ENCODE peak calls at places on chromosome 12, in six cellular contexts. One of them, this sample, is unnamed.

GRCh38 chr12:49720214-49720613 is 13.0 kb upstream of the FMNL3 start:
- DNase-seq in PC-3: peak
- DNase-seq in right atrium auricular region: no peak
- DNase-seq in lower leg skin: no peak
- DNase-seq in IMR-90: no peak
- DNase-seq in cardiac fibroblast: peak
- DNase-seq in this sample: no peak

GRCh38 chr12:105670664-105671063 is 340.2 kb downstream of the C12orf75 start:
- DNase-seq in cardiac fibroblast: peak
- DNase-seq in PC-3: no peak
- DNase-seq in lower leg skin: no peak
- DNase-seq in right atrium auricular region: no peak
- DNase-seq in IMR-90: no peak
- DNase-seq in this sample: no peak

GRCh38 chr12:15563683-15564082 is 225.5 kb downstream of the EPS8 start:
- DNase-seq in IMR-90: peak
- DNase-seq in PC-3: no peak
- DNase-seq in cardiac fibroblast: peak
- DNase-seq in lower leg skin: peak
- DNase-seq in right atrium auricular region: no peak
- DNase-seq in this sample: peak

GRCh38 chr12:43113153-43113552 is 438.9 kb downstream of the ADAMTS20 start:
- DNase-seq in lower leg skin: no peak
- DNase-seq in PC-3: no peak
- DNase-seq in right atrium auricular region: no peak
- DNase-seq in IMR-90: no peak
- DNase-seq in cardiac fibroblast: peak
- DNase-seq in this sample: no peak

GRCh38 chr12:7122876-7123769 is 5.6 kb downstream of the RBP5 start:
- DNase-seq in right atrium auricular region: no peak
- DNase-seq in lower leg skin: no peak
- DNase-seq in PC-3: no peak
- DNase-seq in IMR-90: no peak
- DNase-seq in cardiac fibroblast: no peak
- DNase-seq in this sample: no peak

GRCh38 chr12:11882301-11883019 is 188.3 kb upstream of the BCL2L14 start:
- DNase-seq in IMR-90: no peak
- DNase-seq in cardiac fibroblast: no peak
- DNase-seq in lower leg skin: no peak
- DNase-seq in right atrium auricular region: no peak
- DNase-seq in PC-3: peak
- DNase-seq in this sample: no peak

GRCh38 chr12:67751376-67751928 is 102.9 kb downstream of the DYRK2 start:
- DNase-seq in PC-3: no peak
- DNase-seq in lower leg skin: no peak
- DNase-seq in IMR-90: peak
- DNase-seq in cardiac fibroblast: no peak
- DNase-seq in right atrium auricular region: no peak
- DNase-seq in this sample: peak

GRCh38 chr12:103493199-103493598 is 2.6 kb downstream of the C12orf42 start:
- DNase-seq in PC-3: no peak
- DNase-seq in IMR-90: no peak
- DNase-seq in lower leg skin: no peak
- DNase-seq in cardiac fibroblast: no peak
- DNase-seq in right atrium auricular region: no peak
- DNase-seq in this sample: no peak

GRCh38 chr12:130752692-130753230 is 36.7 kb upstream of the RIMBP2 start:
- DNase-seq in cardiac fibroblast: no peak
- DNase-seq in right atrium auricular region: no peak
- DNase-seq in PC-3: no peak
- DNase-seq in IMR-90: no peak
- DNase-seq in lower leg skin: no peak
- DNase-seq in this sample: no peak

GRCh38 chr12:9253464-9253863 is 45.3 kb upstream of the PZP start:
- DNase-seq in cardiac fibroblast: no peak
- DNase-seq in lower leg skin: no peak
- DNase-seq in IMR-90: no peak
- DNase-seq in right atrium auricular region: no peak
- DNase-seq in PC-3: no peak
- DNase-seq in this sample: no peak

GRCh38 chr12:46342562-46343033 is 30.0 kb downstream of the SLC38A2 start:
- DNase-seq in cardiac fibroblast: peak
- DNase-seq in right atrium auricular region: no peak
- DNase-seq in lower leg skin: no peak
- DNase-seq in PC-3: peak
- DNase-seq in IMR-90: peak
- DNase-seq in this sample: peak
- TF ChIP-seq CTCF in cardiac fibroblast: peak
- TF ChIP-seq CTCF in right atrium auricular region: peak
- TF ChIP-seq CTCF in lower leg skin: no peak
- TF ChIP-seq CTCF in PC-3: peak
- TF ChIP-seq CTCF in IMR-90: peak
- TF ChIP-seq CTCF in this sample: peak

GRCh38 chr12:57128519-57129247 is 400 bp downstream of the LRP1 start:
- DNase-seq in PC-3: no peak
- DNase-seq in right atrium auricular region: no peak
- DNase-seq in cardiac fibroblast: no peak
- DNase-seq in IMR-90: no peak
- DNase-seq in lower leg skin: no peak
- DNase-seq in this sample: no peak

GRCh38 chr12:57131896-57132744 is 3.8 kb downstream of the LRP1 start:
- DNase-seq in cardiac fibroblast: no peak
- DNase-seq in PC-3: no peak
- DNase-seq in right atrium auricular region: no peak
- DNase-seq in lower leg skin: no peak
- DNase-seq in IMR-90: no peak
- DNase-seq in this sample: no peak

GRCh38 chr12:57129311-57130288 is 1.3 kb downstream of the LRP1 start:
- DNase-seq in lower leg skin: peak
- DNase-seq in IMR-90: no peak
- DNase-seq in cardiac fibroblast: peak
- DNase-seq in right atrium auricular region: peak
- DNase-seq in PC-3: no peak
- DNase-seq in this sample: no peak

GRCh38 chr12:57133013-57133569 is 4.8 kb downstream of the LRP1 start:
- DNase-seq in cardiac fibroblast: peak
- DNase-seq in IMR-90: peak
- DNase-seq in right atrium auricular region: no peak
- DNase-seq in lower leg skin: no peak
- DNase-seq in PC-3: no peak
- DNase-seq in this sample: no peak

GRCh38 chr12:57130941-57131340 is 2.7 kb downstream of the LRP1 start:
- DNase-seq in right atrium auricular region: no peak
- DNase-seq in cardiac fibroblast: no peak
- DNase-seq in lower leg skin: no peak
- DNase-seq in IMR-90: no peak
- DNase-seq in PC-3: no peak
- DNase-seq in this sample: no peak
- H3K4me3 ChIP-seq in right atrium auricular region: peak
- H3K4me3 ChIP-seq in cardiac fibroblast: peak
- H3K4me3 ChIP-seq in lower leg skin: no peak
- H3K4me3 ChIP-seq in IMR-90: peak
- H3K4me3 ChIP-seq in PC-3: no peak
- H3K4me3 ChIP-seq in this sample: peak

GRCh38 chr12:89384750-89385273 is 32.5 kb upstream of the DUSP6 start:
- DNase-seq in IMR-90: no peak
- DNase-seq in lower leg skin: no peak
- DNase-seq in cardiac fibroblast: no peak
- DNase-seq in right atrium auricular region: no peak
- DNase-seq in PC-3: peak
- DNase-seq in this sample: no peak
- TF ChIP-seq CTCF in IMR-90: no peak
- TF ChIP-seq CTCF in lower leg skin: no peak
- TF ChIP-seq CTCF in cardiac fibroblast: no peak
- TF ChIP-seq CTCF in right atrium auricular region: no peak
- TF ChIP-seq CTCF in PC-3: no peak
- TF ChIP-seq CTCF in this sample: no peak

DNA sequence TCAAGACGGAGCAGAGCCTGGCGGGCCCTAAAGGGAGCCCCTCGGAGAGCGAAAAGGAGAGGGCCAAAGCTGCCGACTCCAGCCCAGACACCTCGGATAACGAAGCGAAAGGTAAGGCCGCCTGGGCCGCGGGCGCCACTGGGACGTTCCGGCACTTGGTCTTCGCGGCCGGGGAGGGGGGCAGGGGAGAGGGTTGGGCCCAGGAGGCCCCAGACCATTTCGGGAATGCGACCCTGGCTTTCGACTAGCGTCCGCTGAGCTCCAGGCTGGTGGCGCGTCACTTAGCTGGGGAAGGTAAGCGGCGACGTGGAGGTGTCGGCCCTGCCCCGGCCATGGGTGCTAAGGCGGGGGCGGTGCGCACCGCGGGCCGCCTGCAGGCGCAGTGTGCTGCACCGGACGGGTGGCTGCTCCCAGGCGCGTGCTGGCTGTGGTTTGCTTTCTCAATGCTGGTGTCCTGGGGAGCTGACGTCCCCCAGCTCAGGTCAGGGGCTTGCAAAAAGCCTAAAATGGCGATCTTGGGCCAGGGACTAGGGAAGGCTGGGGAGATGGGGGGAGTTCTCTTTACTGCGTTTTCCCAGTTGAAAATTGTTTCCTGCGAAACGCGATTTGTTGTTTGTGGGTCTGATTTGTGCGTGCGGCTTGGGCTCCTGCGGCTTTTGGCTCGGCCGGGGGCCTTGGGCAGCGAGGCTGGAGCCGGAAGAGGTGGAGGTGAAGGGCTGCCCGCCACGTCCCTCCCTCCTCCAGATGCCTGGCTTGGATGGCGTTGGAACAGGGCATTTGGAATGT is 1.1 kb downstream of the HOXC10 start:
- DNase-seq in lower leg skin: no peak
- DNase-seq in PC-3: no peak
- DNase-seq in right atrium auricular region: no peak
- DNase-seq in IMR-90: no peak
- DNase-seq in cardiac fibroblast: no peak
- DNase-seq in this sample: no peak
- H3K4me3 ChIP-seq in lower leg skin: peak
- H3K4me3 ChIP-seq in PC-3: peak
- H3K4me3 ChIP-seq in right atrium auricular region: peak
- H3K4me3 ChIP-seq in IMR-90: no peak
- H3K4me3 ChIP-seq in cardiac fibroblast: no peak
- H3K4me3 ChIP-seq in this sample: peak

GRCh38 chr12:124693356-124693755 is 125.9 kb upstream of the NCOR2 start:
- DNase-seq in cardiac fibroblast: no peak
- DNase-seq in lower leg skin: no peak
- DNase-seq in PC-3: no peak
- DNase-seq in right atrium auricular region: no peak
- DNase-seq in IMR-90: no peak
- DNase-seq in this sample: no peak

GRCh38 chr12:124696689-124697476 is 129.5 kb upstream of the NCOR2 start:
- DNase-seq in IMR-90: no peak
- DNase-seq in PC-3: no peak
- DNase-seq in right atrium auricular region: no peak
- DNase-seq in lower leg skin: no peak
- DNase-seq in cardiac fibroblast: no peak
- DNase-seq in this sample: no peak

GRCh38 chr12:124695861-124696260 is 128.4 kb upstream of the NCOR2 start:
- DNase-seq in right atrium auricular region: no peak
- DNase-seq in lower leg skin: no peak
- DNase-seq in cardiac fibroblast: no peak
- DNase-seq in PC-3: peak
- DNase-seq in IMR-90: peak
- DNase-seq in this sample: no peak

GRCh38 chr12:124694250-124694649 is 126.8 kb upstream of the NCOR2 start:
- DNase-seq in right atrium auricular region: no peak
- DNase-seq in PC-3: no peak
- DNase-seq in cardiac fibroblast: no peak
- DNase-seq in lower leg skin: no peak
- DNase-seq in IMR-90: no peak
- DNase-seq in this sample: no peak

DNA sequence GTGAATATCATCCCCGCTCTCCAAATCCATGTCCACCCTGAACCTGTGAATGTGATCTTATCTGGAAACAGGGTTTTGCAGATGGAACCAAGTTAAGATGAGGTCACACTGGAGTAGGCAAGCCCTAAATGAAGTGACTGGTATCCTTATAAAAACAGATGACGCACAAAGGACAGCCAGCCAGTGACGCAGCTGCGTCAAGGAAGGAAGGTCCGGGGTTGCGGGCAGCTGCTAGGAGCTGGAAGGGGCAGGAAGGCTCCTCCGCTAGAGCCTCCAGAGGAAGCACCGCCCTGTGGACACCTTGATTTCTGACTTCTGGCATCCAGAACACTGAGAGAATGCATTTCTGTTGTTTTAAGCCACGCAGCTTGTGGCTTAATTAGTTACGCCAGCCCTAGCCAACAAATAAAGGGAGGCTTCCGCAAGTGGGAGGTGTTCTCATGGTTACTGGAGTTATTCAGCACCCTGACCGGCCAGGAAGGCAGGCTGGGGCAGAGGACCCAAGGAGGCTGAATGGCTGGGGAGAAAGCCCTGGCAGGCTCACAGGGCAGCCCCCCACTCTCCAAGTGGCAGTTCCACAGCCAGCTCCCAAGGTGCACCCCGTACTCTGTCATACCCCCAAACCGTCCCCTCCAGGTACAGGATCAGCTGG is 127.6 kb upstream of the NCOR2 start:
- DNase-seq in cardiac fibroblast: peak
- DNase-seq in IMR-90: peak
- DNase-seq in lower leg skin: no peak
- DNase-seq in right atrium auricular region: peak
- DNase-seq in PC-3: no peak
- DNase-seq in this sample: peak
- TF ChIP-seq CTCF in cardiac fibroblast: peak
- TF ChIP-seq CTCF in IMR-90: no peak
- TF ChIP-seq CTCF in lower leg skin: no peak
- TF ChIP-seq CTCF in right atrium auricular region: no peak
- TF ChIP-seq CTCF in PC-3: no peak
- TF ChIP-seq CTCF in this sample: no peak

DNA sequence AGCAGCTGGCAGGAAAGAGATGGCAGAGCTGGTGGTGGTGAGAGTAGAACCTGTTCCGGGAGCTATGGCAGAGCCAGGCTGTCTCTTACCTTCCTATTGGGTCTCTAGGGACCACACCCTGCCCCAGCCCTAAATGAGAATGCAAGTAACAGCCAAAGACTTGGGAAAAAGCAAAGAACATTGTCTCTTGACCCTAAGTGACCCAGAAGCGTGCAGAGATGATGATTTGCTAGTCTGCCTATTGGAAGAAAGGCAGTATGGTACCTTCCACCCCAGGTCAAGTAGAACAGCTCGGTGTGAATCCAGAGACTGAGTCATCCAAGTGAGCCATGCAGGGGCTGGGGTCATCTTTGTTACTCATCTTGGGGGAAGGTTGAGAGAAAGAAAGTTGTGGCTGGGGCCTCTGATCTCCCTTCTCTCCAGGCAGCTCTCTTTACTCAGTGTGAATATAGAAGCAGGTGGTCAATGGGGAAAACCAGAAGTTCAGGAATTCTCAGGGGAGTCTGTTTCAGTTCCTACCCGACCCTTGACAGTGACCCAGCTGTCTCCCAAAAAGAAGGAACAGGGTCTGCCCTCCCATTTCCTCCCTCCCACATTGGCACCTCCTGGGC is 1.7 kb downstream of the BLOC1S1 start:
- DNase-seq in PC-3: peak
- DNase-seq in right atrium auricular region: no peak
- DNase-seq in cardiac fibroblast: peak
- DNase-seq in IMR-90: peak
- DNase-seq in lower leg skin: no peak
- DNase-seq in this sample: no peak
- H3K4me3 ChIP-seq in PC-3: peak
- H3K4me3 ChIP-seq in right atrium auricular region: peak
- H3K4me3 ChIP-seq in cardiac fibroblast: no peak
- H3K4me3 ChIP-seq in IMR-90: no peak
- H3K4me3 ChIP-seq in lower leg skin: no peak
- H3K4me3 ChIP-seq in this sample: no peak